ENCODE peak calls at places on chromosomes 16 and 17, in nine cellular contexts. Y, V, L, W, C, J, I, S and N are unnamed samples.

GRCh38 chr16:71249399-71249798 is 18.9 kb upstream of the HYDIN start:
- DNase-seq in V (no peak), Y (no peak), J (no peak), S (no peak), I (no peak), L (no peak), C (no peak), W (no peak), N (no peak)

GRCh38 chr16:79540825-79541595 is 59.5 kb downstream of the MAF start:
- DNase-seq in Y (no peak), J (no peak), I (no peak), L (no peak), C (no peak), V (no peak), S (no peak), W (no peak), N (no peak)

GRCh38 chr16:89623511-89624232 is 10.2 kb downstream of the DPEP1 start:
- DNase-seq in L (peak; percentile 31), C (no peak), J (no peak), W (no peak), Y (no peak), I (no peak), V (peak; percentile 82), S (no peak), N (no peak)

GRCh38 chr17:10724546-10725195 is 5.2 kb downstream of the TMEM220 start:
- DNase-seq in J (no peak), V (no peak), S (no peak), I (no peak), L (no peak), W (no peak), Y (no peak), C (no peak), N (no peak)

GRCh38 chr16:88789593-88789992 is 4.6 kb upstream of the PIEZO1 start:
- DNase-seq in S (no peak), V (no peak), Y (no peak), L (no peak), C (no peak), I (no peak), J (no peak), W (no peak), N (no peak)

GRCh38 chr16:82895843-82896242 is 269.1 kb downstream of the CDH13 start:
- DNase-seq in L (no peak), S (no peak), I (no peak), C (no peak), J (no peak), W (no peak), V (no peak), Y (no peak), N (no peak)

GRCh38 chr17:82449136-82449882 is 1.2 kb downstream of the CYBC1 start:
- DNase-seq in S (no peak), V (no peak), W (no peak), I (no peak), J (no peak), Y (no peak), L (no peak), C (no peak), N (no peak)

GRCh38 chr17:7841622-7842379 is 7.8 kb downstream of the KDM6B start:
- DNase-seq in L (peak; percentile 95), J (no peak), I (peak; percentile 95), Y (peak; percentile 92), S (peak; percentile 96), W (peak; percentile 91), C (peak; percentile 88), V (peak; percentile 92), N (peak; percentile 94)

GRCh38 chr17:72501404-72502110 is 380.7 kb downstream of the SOX9 start:
- DNase-seq in Y (peak; percentile 94), J (no peak), L (no peak), V (no peak), I (no peak), C (no peak), S (no peak), W (no peak), N (peak; percentile 57)

GRCh38 chr17:72503556-72503955 is 382.7 kb downstream of the SOX9 start:
- DNase-seq in V (no peak), C (no peak), S (no peak), J (no peak), Y (no peak), I (no peak), W (no peak), L (no peak), N (no peak)

GRCh38 chr17:72502940-72503341 is 382.1 kb downstream of the SOX9 start:
- DNase-seq in L (no peak), S (no peak), I (no peak), W (no peak), J (peak; percentile 22), V (no peak), Y (no peak), C (no peak), N (peak; percentile 64)

GRCh38 chr17:72504783-72505182 is 384.0 kb downstream of the SOX9 start:
- DNase-seq in C (no peak), I (no peak), S (no peak), L (no peak), V (no peak), J (no peak), W (no peak), Y (no peak), N (no peak)

DNA sequence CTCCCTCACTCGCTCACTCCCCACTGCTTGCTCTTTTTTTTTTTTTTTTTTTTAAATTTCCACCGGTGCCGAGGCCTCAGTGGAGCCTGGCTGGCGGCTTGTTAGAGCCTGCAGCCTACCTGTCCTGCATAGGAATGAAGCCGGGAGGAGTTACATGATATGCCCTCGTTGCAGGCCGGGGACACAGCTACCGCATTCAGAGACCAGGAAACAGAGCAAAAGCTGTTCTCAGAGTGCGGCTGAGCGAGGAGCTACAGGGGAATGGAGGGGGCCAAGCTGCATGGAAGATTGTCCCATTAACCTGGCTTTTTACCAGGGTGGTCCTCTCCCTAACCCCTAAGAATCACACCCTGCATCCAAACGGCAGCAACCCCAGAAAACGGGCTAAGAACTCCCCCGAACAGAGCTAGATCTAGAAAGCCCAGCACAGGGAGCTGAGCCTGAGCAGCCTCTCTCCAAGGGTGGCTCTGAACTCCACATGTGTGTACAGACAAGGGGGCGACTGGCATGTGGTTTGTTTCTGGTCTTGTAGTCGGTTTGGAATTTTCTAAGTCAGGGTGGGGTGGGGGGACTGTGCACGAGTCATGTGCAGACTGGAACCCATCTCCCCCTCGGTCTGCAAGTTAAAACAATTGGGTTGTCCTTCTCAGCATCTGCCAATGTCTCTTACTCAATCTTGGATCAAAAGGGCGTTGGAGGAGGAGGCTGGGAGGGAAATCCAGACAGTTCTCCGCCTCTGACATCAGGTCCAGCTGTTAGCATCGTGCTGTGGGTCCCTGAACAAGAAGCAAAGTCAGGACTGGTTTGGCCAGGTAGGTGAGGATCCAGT is 381.5 kb downstream of the SOX9 start:
- DNase-seq in W (no peak), I (no peak), C (no peak), J (no peak), S (no peak), V (no peak), Y (peak; percentile 57), L (peak; percentile 42), N (peak; percentile 69)
- H3K4me3 ChIP-seq in W (no peak overlapping the region), I (no peak overlapping the region), C (no peak overlapping the region), J (no peak overlapping the region), S (no peak overlapping the region), V (no peak overlapping the region), Y (no peak overlapping the region), L (no peak overlapping the region), N (no peak overlapping the region)

GRCh38 chr17:70604854-70605253 is 435.5 kb downstream of the KCNJ2 start:
- DNase-seq in Y (no peak), C (no peak), S (no peak), I (no peak), J (no peak), V (no peak), L (no peak), W (no peak), N (no peak)
- TF ChIP-seq CTCF in Y (no peak), C (no peak), S (no peak), I (no peak), J (no peak), V (no peak), L (no peak), W (no peak), N (peak; percentile 7)

GRCh38 chr16:11966173-11966572 is 1.2 kb downstream of the TNFRSF17 start:
- DNase-seq in W (no peak), V (no peak), C (no peak), J (no peak), S (no peak), Y (no peak), L (no peak), I (no peak), N (no peak)
- H3K4me3 ChIP-seq in W (no peak overlapping the region), V (no peak overlapping the region), C (no peak overlapping the region), J (no peak overlapping the region), S (no peak overlapping the region), Y (no peak overlapping the region), L (no peak overlapping the region), I (no peak overlapping the region), N (no peak overlapping the region)

GRCh38 chr16:29117631-29118030 is 132.8 kb downstream of the LAT start:
- DNase-seq in S (no peak), V (no peak), I (no peak), C (no peak), J (no peak), W (no peak), L (no peak), Y (no peak), N (no peak)

GRCh38 chr16:29111421-29111820 is 126.6 kb downstream of the LAT start:
- DNase-seq in S (no peak), J (no peak), V (no peak), I (no peak), L (no peak), Y (peak; percentile 56), W (no peak), C (no peak), N (no peak)

GRCh38 chr16:29116980-29117379 is 132.1 kb downstream of the LAT start:
- DNase-seq in C (no peak), J (no peak), S (no peak), V (no peak), I (no peak), L (no peak), Y (no peak), W (no peak), N (no peak)

DNA sequence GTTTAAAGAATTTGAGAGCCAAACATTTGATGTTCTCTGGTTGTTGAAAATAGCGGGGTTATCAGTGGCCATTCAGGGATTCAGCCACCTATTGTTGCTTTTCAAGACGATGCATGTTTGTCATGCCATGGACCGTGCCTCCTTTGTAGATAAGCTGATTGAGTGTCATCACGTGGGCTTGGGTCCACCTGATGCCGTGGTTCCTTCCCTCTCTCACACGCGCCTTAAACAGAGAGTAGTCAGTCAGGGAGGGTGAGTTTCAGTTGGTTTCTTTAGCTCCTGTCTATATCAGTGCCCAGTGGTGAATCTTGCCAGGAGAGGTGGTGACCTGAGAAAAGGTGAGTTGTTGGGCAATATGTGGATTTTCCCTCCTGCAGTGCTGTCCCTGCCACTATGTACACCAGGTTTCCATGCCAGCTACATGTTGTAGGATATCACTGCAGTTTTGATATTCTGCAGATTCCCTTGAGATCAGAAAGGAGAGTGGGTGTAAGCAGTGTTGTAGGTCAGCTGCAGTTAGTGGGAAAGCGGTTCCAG is 129.7 kb downstream of the LAT start:
- DNase-seq in I (no peak), V (no peak), W (no peak), C (no peak), L (no peak), Y (peak; percentile 35), S (no peak), J (no peak), N (no peak)
- TF ChIP-seq CTCF in I (no peak), V (no peak), W (no peak), C (no peak), L (no peak), Y (no peak), S (no peak), J (no peak), N (no peak)

GRCh38 chr17:18213666-18214270 is 11.7 kb upstream of the LLGL1 start:
- DNase-seq in V (no peak), W (no peak), S (no peak), J (no peak), C (no peak), L (no peak), Y (no peak), I (no peak), N (no peak)
- H3K4me3 ChIP-seq in V (no peak overlapping the region), W (no peak overlapping the region), S (no peak overlapping the region), J (no peak overlapping the region), C (no peak overlapping the region), L (no peak overlapping the region), Y (no peak overlapping the region), I (no peak overlapping the region), N (no peak overlapping the region)